ENCODE peak calls at places on chromosomes 16 and 17, in nine cellular contexts. J is breast epithelium, X is astrocyte of the spinal cord, S is NB4, R is left ventricle myocardium inferior, T is brain microvascular endothelial cell, Y is astrocyte of the cerebellum, W is neural progenitor cell, I is mucosa of descending colon. V is an unnamed sample.

GRCh38 chr17:75316253-75316652 is 27.0 kb upstream of the SLC25A19 start:
- DNase-seq in X (no peak), S (peak), J (no peak), W (no peak), T (no peak), I (no peak), R (no peak), Y (no peak), V (no peak)

GRCh38 chr16:35405547-35405946 is 1946.1 kb downstream of the TP53TG3F start:
- DNase-seq in Y (no peak), S (no peak), J (no peak), X (no peak), W (no peak), R (no peak), I (no peak), T (no peak), V (no peak)

GRCh38 chr17:81032641-81033422 is 2.1 kb upstream of the BAIAP2 start:
- DNase-seq in X (no peak), W (no peak), T (no peak), Y (no peak), I (peak), R (no peak), J (no peak), S (no peak), V (no peak)

GRCh38 chr16:85037050-85037410 is 9.4 kb downstream of the KIAA0513 start:
- DNase-seq in X (peak), W (no peak), R (no peak), Y (peak), S (no peak), J (peak), I (no peak), T (peak), V (peak)

GRCh38 chr16:87657621-87658192 is 55.4 kb downstream of the JPH3 start:
- DNase-seq in Y (no peak), R (no peak), I (no peak), S (peak), W (peak), J (no peak), X (no peak), T (no peak), V (peak)

GRCh38 chr17:65324574-65324973 is 187.4 kb downstream of the RGS9 start:
- DNase-seq in Y (no peak), R (no peak), I (no peak), S (no peak), W (no peak), T (no peak), J (no peak), X (no peak), V (peak)

GRCh38 chr16:55539049-55539448 is 27.4 kb upstream of the CAPNS2 start:
- DNase-seq in I (no peak), T (no peak), Y (no peak), R (no peak), S (peak), J (no peak), W (no peak), X (no peak), V (peak)

GRCh38 chr17:27797390-27798091 is 2.8 kb downstream of the NOS2 start:
- DNase-seq in T (no peak), I (no peak), W (no peak), Y (no peak), S (no peak), X (no peak), R (no peak), J (no peak), V (no peak)

GRCh38 chr17:40582328-40582901 is 17.1 kb upstream of the CCR7 start:
- DNase-seq in I (peak), W (no peak), T (no peak), J (peak), R (peak), Y (no peak), X (no peak), S (peak), V (no peak)

GRCh38 chr17:3964203-3965122 is at the start of gene ATP2A3:
- DNase-seq in X (no peak), S (peak), Y (no peak), J (no peak), R (peak), W (peak), I (peak), T (no peak), V (no peak)

GRCh38 chr17:62565817-62566216 is 61.7 kb upstream of the MRC2 start:
- DNase-seq in X (peak), Y (no peak), W (no peak), R (no peak), T (peak), J (no peak), I (no peak), S (no peak), V (peak)

GRCh38 chr17:5877948-5878347 is 192.2 kb upstream of the WSCD1 start:
- DNase-seq in T (no peak), S (no peak), Y (no peak), J (no peak), W (no peak), X (peak), R (peak), I (no peak), V (no peak)

GRCh38 chr17:16470302-16470701 is 21.7 kb downstream of the LRRC75A start:
- DNase-seq in I (peak), X (no peak), R (no peak), W (no peak), T (no peak), J (no peak), S (no peak), Y (no peak), V (no peak)
- TF ChIP-seq CTCF in I (no peak), X (peak), R (peak), W (no peak), T (peak), J (no peak), S (no peak), Y (peak), V (no peak)

GRCh38 chr17:8124350-8125195 is 667 bp upstream of the HES7 start:
- DNase-seq in J (no peak), T (no peak), I (no peak), S (peak), R (no peak), W (peak), X (no peak), Y (no peak), V (no peak)
- H3K4me3 ChIP-seq in J (peak), T (peak), I (no peak), S (no peak), R (peak), W (peak), X (peak), Y (peak), V (peak)

GRCh38 chr16:30534368-30535105 is at the start of gene ZNF747:
- DNase-seq in X (peak), T (peak), R (peak), Y (peak), S (peak), J (peak), I (peak), W (peak), V (peak)
- TF ChIP-seq CTCF in X (no peak), T (no peak), R (peak), Y (no peak), S (no peak), J (no peak), I (no peak), W (peak), V (no peak)

GRCh38 chr17:16444258-16444886 is 29.0 kb downstream of the TRPV2 start:
- DNase-seq in X (no peak), I (peak), T (no peak), R (no peak), S (peak), W (no peak), Y (no peak), J (no peak), V (peak)

GRCh38 chr17:16442141-16442540 is 26.8 kb downstream of the TRPV2 start:
- DNase-seq in W (peak), Y (no peak), T (no peak), R (no peak), I (no peak), S (peak), X (peak), J (no peak), V (peak)

GRCh38 chr17:16440814-16441629 is 25.7 kb downstream of the TRPV2 start:
- DNase-seq in I (no peak), R (no peak), J (no peak), T (no peak), S (no peak), X (no peak), Y (no peak), W (no peak), V (no peak)

GRCh38 chr17:16442594-16443389 is 27.4 kb downstream of the TRPV2 start:
- DNase-seq in R (no peak), T (no peak), I (no peak), X (no peak), J (no peak), Y (no peak), S (peak), W (no peak), V (peak)

GRCh38 chr17:16443390-16444257 is 28.3 kb downstream of the TRPV2 start:
- DNase-seq in X (no peak), S (peak), T (no peak), J (no peak), Y (no peak), W (no peak), I (peak), R (no peak), V (no peak)
- H3K4me3 ChIP-seq in X (no peak), S (peak), T (no peak), J (no peak), Y (no peak), W (no peak), I (no peak), R (no peak), V (no peak)

DNA sequence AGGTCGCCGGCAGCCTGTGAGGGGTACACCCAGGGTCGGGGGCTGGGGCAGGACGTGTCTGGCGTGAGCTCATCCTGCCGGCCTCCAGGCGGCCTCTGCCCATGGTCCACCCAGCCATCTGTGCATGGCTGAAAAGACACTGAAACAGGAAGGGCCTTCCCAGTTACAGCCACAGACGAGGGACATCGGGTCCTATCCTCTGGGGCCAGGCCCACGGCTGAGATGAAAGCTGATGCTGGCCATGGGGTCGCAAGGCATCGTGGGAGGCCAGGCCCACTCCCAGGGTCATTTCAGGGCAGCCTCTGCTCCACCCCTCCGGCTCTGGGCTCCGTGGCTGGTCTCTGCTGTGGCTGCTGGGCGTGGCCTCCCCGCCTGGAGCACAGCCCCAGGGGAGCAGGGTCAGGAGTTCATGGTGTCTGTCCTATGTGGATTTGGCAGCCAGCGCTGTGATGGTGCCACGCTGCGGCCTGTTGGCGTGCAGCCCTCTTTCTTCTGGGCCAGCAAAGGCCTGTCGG is 16.6 kb upstream of the ATP6V0C start:
- DNase-seq in Y (no peak), T (no peak), W (no peak), J (no peak), S (no peak), I (peak), X (no peak), R (peak), V (peak)
- TF ChIP-seq CTCF in Y (no peak), T (no peak), W (no peak), J (no peak), S (no peak), I (no peak), X (no peak), R (no peak), V (no peak)

GRCh38 chr17:15257316-15257925 is 7.7 kb downstream of the PMP22 start:
- DNase-seq in I (peak), S (peak), J (peak), W (peak), Y (peak), R (peak), X (peak), T (peak), V (peak)
- H3K4me3 ChIP-seq in I (no peak), S (no peak), J (peak), W (no peak), Y (no peak), R (peak), X (no peak), T (no peak), V (no peak)

GRCh38 chr16:61872778-61873119 is 163.5 kb downstream of the CDH8 start:
- DNase-seq in T (no peak), W (peak), X (no peak), S (no peak), R (no peak), I (no peak), Y (no peak), J (no peak), V (no peak)

DNA sequence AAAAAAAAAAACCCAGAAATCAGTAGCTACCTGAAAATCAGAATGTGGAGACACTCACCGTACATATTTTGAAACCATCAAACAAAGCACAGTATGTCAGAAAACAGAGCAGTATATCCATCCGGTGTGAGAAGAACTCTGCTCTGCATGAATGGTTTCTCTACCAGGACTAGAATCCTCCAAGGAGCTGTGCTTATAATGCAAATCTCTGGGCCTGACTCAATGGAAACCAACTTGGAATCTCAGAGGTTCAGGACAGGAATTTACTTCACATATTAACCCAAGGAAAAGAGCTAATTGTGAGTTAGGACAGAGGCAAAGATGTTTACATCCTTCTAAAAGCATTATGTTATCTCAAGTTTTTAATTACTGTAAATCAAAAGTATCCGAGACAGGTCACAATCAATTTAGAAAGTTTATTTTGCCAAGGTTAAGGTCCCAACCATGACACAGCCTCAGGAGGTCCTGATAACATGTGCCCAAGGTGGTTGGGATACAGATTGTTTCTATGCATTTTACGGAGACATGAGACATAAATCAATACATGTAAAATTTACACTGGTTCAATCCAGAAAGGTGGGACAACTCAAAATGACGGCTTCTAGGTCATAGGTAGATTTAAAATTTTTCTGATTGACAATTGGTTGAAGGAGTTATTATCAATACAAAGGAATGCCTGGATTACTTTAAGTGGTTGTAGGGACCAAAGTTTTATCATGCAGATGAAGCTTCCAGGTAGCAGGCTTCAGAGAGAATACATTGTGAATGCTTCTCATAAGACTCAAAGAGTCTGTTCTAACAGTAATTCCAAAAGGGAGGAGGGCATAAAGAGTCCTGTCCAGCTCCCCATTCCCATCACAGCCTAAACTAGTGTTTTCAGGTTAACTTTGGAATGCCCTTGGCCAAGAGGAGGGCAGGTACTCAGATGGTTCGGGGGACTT is 164.1 kb downstream of the CDH8 start:
- DNase-seq in S (no peak), I (no peak), X (no peak), Y (no peak), W (peak), J (no peak), T (no peak), R (no peak), V (no peak)
- TF ChIP-seq CTCF in S (no peak), I (no peak), X (no peak), Y (no peak), W (no peak), J (no peak), T (no peak), R (no peak), V (no peak)

GRCh38 chr17:19728114-19728495 is 11.7 kb upstream of the SLC47A2 start:
- DNase-seq in J (peak), T (peak), S (no peak), W (no peak), X (peak), R (peak), I (peak), Y (peak), V (peak)
- H3K4me3 ChIP-seq in J (peak), T (no peak), S (no peak), W (no peak), X (no peak), R (no peak), I (no peak), Y (no peak), V (no peak)